ENCODE peak calls at places on chromosomes 13 and 19, in six cellular contexts. C is stimulated activated CD8-positive, alpha-beta memory T cell treated with anti-CD3 and anti-CD28 coated beads, Interleukin-4, amount 100 ng/mL, for 1 hour; W is amniotic epithelial cell; V is T-helper 2 cell; Y is OCI-LY7; N is BE2C. L is an unnamed sample.

GRCh38 chr19:45771331-45771933 is 2.4 kb upstream of the SIX5 start:
- DNase-seq in C (no peak), W (no peak), V (no peak), Y (no peak), N (no peak), L (no peak)

GRCh38 chr19:49161987-49162386 is 4.4 kb downstream of the TRPM4 start:
- DNase-seq in C (no peak), W (no peak), V (no peak), Y (no peak), N (peak), L (no peak)

GRCh38 chr13:47835470-47836228 is 165.4 kb downstream of the SUCLA2 start:
- DNase-seq in C (no peak), W (no peak), V (no peak), Y (peak), N (no peak), L (no peak)

GRCh38 chr13:111216166-111216960 is 101.3 kb downstream of the ARHGEF7 start:
- DNase-seq in C (no peak), W (peak), V (peak), Y (peak), N (peak), L (no peak)

GRCh38 chr13:26534036-26534726 is 23.3 kb upstream of the WASF3 start:
- DNase-seq in C (no peak), W (no peak), V (no peak), Y (no peak), N (no peak), L (no peak)

GRCh38 chr19:5343848-5344247 is 3.2 kb upstream of the PTPRS start:
- DNase-seq in C (no peak), W (peak), V (no peak), Y (no peak), N (no peak), L (no peak)

GRCh38 chr13:102399791-102400618 is 1.8 kb downstream of the FGF14 start:
- DNase-seq in C (no peak), W (no peak), V (peak), Y (no peak), N (peak), L (no peak)

GRCh38 chr13:98267080-98267912 is 90.2 kb upstream of the RNF113B start:
- DNase-seq in C (no peak), W (peak), V (no peak), Y (no peak), N (no peak), L (no peak)

GRCh38 chr13:43284162-43284561 is 260.8 kb downstream of the DNAJC15 start:
- DNase-seq in C (no peak), W (peak), V (no peak), Y (no peak), N (no peak), L (no peak)

GRCh38 chr19:18126097-18126496 is 26.9 kb upstream of the PIK3R2 start:
- DNase-seq in C (no peak), W (no peak), V (no peak), Y (no peak), N (no peak), L (no peak)

GRCh38 chr19:4636151-4636717 is 3.1 kb upstream of the TNFAIP8L1 start:
- DNase-seq in C (peak), W (no peak), V (peak), Y (peak), N (peak), L (no peak)

GRCh38 chr13:51995677-51996551 is 15.3 kb downstream of the ATP7B start:
- DNase-seq in C (no peak), W (peak), V (no peak), Y (no peak), N (no peak), L (no peak)

GRCh38 chr19:49678970-49679831 is 2.1 kb downstream of the PRMT1 start:
- DNase-seq in C (no peak), W (no peak), V (no peak), Y (no peak), N (no peak), L (no peak)

GRCh38 chr19:1163934-1164683 is 10.0 kb downstream of the SBNO2 start:
- DNase-seq in C (no peak), W (peak), V (no peak), Y (no peak), N (no peak), L (no peak)

GRCh38 chr19:1901940-1902404 is 3.2 kb upstream of the ADAT3 start:
- DNase-seq in C (no peak), W (no peak), V (no peak), Y (no peak), N (no peak), L (no peak)

GRCh38 chr19:51810228-51810627 is 15.3 kb downstream of the FPR3 start:
- DNase-seq in C (no peak), W (no peak), V (no peak), Y (no peak), N (no peak), L (no peak)

GRCh38 chr13:51315658-51316057 is 23.8 kb upstream of the SERPINE3 start:
- DNase-seq in C (no peak), W (no peak), V (no peak), Y (no peak), N (no peak), L (no peak)

GRCh38 chr19:42323852-42324654 is 1.4 kb upstream of the MEGF8 start:
- DNase-seq in C (no peak), W (no peak), V (peak), Y (no peak), N (no peak), L (no peak)

GRCh38 chr19:46625731-46626130 is 842 bp upstream of the PTGIR start:
- DNase-seq in C (no peak), W (no peak), V (no peak), Y (no peak), N (no peak), L (no peak)

GRCh38 chr13:97339019-97339988 is 94.7 kb upstream of the RAP2A start:
- DNase-seq in C (no peak), W (peak), V (peak), Y (no peak), N (peak), L (no peak)

GRCh38 chr19:39372941-39373340 is 18.0 kb downstream of the PAF1 start:
- DNase-seq in C (no peak), W (peak), V (no peak), Y (no peak), N (no peak), L (no peak)

GRCh38 chr13:70043685-70044084 is 63.9 kb upstream of the ATXN8OS start:
- DNase-seq in C (no peak), W (no peak), V (no peak), Y (no peak), N (no peak), L (no peak)

GRCh38 chr13:28658539-28658795 is 463 bp upstream of the POMP start:
- DNase-seq in C (no peak), W (no peak), V (peak), Y (no peak), N (peak), L (no peak)

GRCh38 chr19:47280183-47280797 is 5.6 kb downstream of the INAFM1 start:
- DNase-seq in C (no peak), W (no peak), V (peak), Y (peak), N (peak), L (no peak)

GRCh38 chr19:17751103-17751911 is at the start of gene FCHO1:
- DNase-seq in C (peak), W (no peak), V (peak), Y (peak), N (no peak), L (peak)

GRCh38 chr19:18098891-18099622 is 1.5 kb downstream of the MAST3 start:
- DNase-seq in C (no peak), W (no peak), V (peak), Y (peak), N (no peak), L (no peak)

GRCh38 chr13:30072818-30073186 is 222.4 kb upstream of the UBL3 start:
- DNase-seq in C (no peak), W (no peak), V (no peak), Y (no peak), N (no peak), L (no peak)

GRCh38 chr19:38841180-38841766 is 8.5 kb downstream of the HNRNPL start:
- DNase-seq in C (no peak), W (no peak), V (no peak), Y (no peak), N (no peak), L (no peak)

GRCh38 chr19:844300-844971 is 3.6 kb downstream of the PRTN3 start:
- DNase-seq in C (no peak), W (peak), V (peak), Y (no peak), N (no peak), L (no peak)

GRCh38 chr13:30002577-30002976 is 152.2 kb upstream of the UBL3 start:
- DNase-seq in C (no peak), W (peak), V (peak), Y (no peak), N (no peak), L (no peak)

GRCh38 chr13:93290503-93290902 is 63.9 kb downstream of the GPC6 start:
- DNase-seq in C (no peak), W (peak), V (no peak), Y (no peak), N (no peak), L (no peak)

GRCh38 chr19:9306443-9306842 is 3.2 kb downstream of the ZNF699 start:
- DNase-seq in C (no peak), W (peak), V (no peak), Y (no peak), N (no peak), L (no peak)

GRCh38 chr19:11041966-11042627 is 47.2 kb upstream of the LDLR start:
- DNase-seq in C (no peak), W (no peak), V (no peak), Y (no peak), N (no peak), L (no peak)

GRCh38 chr19:7698583-7698982 is 3.3 kb downstream of the FCER2 start:
- DNase-seq in C (no peak), W (no peak), V (no peak), Y (no peak), N (no peak), L (no peak)

GRCh38 chr19:17424743-17425365 is 5.0 kb downstream of the MVB12A start:
- DNase-seq in C (no peak), W (peak), V (peak), Y (peak), N (peak), L (no peak)

GRCh38 chr19:16191216-16191908 is 6.2 kb downstream of the FAM32A start:
- DNase-seq in C (no peak), W (no peak), V (no peak), Y (no peak), N (no peak), L (no peak)

GRCh38 chr19:16677060-16677459 is 16.1 kb downstream of the TMEM38A start:
- DNase-seq in C (no peak), W (peak), V (no peak), Y (no peak), N (no peak), L (no peak)

GRCh38 chr19:38304866-38305429 is 897 bp downstream of the C19orf33 start:
- DNase-seq in C (no peak), W (peak), V (no peak), Y (no peak), N (peak), L (no peak)